ENCODE peak calls at places on chromosomes 16 and 17, in seven cellular contexts. V, Z, Y, Q, D, C and X are unnamed samples.

GRCh38 chr17:63429766-63430165 is 16.3 kb downstream of the CYB561 start:
- DNase-seq in D (no peak), Q (peak), C (no peak), V (no peak), Z (no peak), Y (no peak), X (no peak)

GRCh38 chr17:82863646-82863940 is 23.8 kb upstream of the ZNF750 start:
- DNase-seq in Y (no peak), Z (no peak), D (no peak), C (no peak), Q (no peak), V (no peak), X (no peak)

GRCh38 chr17:62628845-62629555 is 1.5 kb downstream of the MRC2 start:
- DNase-seq in C (no peak), Y (peak), Z (peak), Q (no peak), D (no peak), V (no peak), X (no peak)

GRCh38 chr16:21991621-21992020 is 9.3 kb downstream of the PDZD9 start:
- DNase-seq in C (no peak), Z (no peak), Q (no peak), Y (no peak), D (no peak), V (no peak), X (no peak)

GRCh38 chr16:2852003-2852730 is 5.8 kb downstream of the PRSS22 start:
- DNase-seq in V (no peak), Z (no peak), Y (no peak), C (no peak), D (no peak), Q (no peak), X (no peak)

GRCh38 chr17:7835818-7836595 is 2.0 kb downstream of the KDM6B start:
- DNase-seq in D (peak), Y (peak), C (peak), Q (peak), V (peak), Z (peak), X (peak)

GRCh38 chr17:27457731-27458523 is 1.7 kb downstream of the KSR1 start:
- DNase-seq in Z (no peak), D (no peak), Q (no peak), C (no peak), Y (no peak), V (peak), X (no peak)

GRCh38 chr16:28501258-28502232 is 5.1 kb downstream of the IL27 start:
- DNase-seq in Q (no peak), V (no peak), C (no peak), Z (no peak), Y (no peak), D (no peak), X (no peak)